ENCODE peak calls at places on chromosomes 11 and 22, in seven cellular contexts. A is fibroblast of the aortic adventitia; W is skeletal muscle cell; T is CD4-positive, alpha-beta T cell; C is stimulated activated CD4-positive, alpha-beta T cell treated with anti-CD3 and anti-CD28 coated beads, Interleukin-15, amount 100 ng/mL, for 24 hours; Y is pulmonary artery endothelial cell; H is BJ. J is an unnamed sample.

GRCh38 chr22:37674951-37675929 is at the start of gene LGALS1:
- DNase-seq in A (peak), W (peak), T (peak), C (peak), Y (peak), H (peak), J (peak)

GRCh38 chr11:116173506-116173905 is 599.3 kb downstream of the BUD13 start:
- DNase-seq in A (no peak), W (no peak), T (no peak), C (no peak), Y (no peak), H (no peak), J (no peak)

GRCh38 chr11:46655631-46656030 is 38.3 kb downstream of the ATG13 start:
- DNase-seq in A (no peak), W (no peak), T (no peak), C (no peak), Y (no peak), H (no peak), J (no peak)

GRCh38 chr22:35446365-35446764 is 46.4 kb downstream of the MCM5 start:
- DNase-seq in A (peak), W (peak), T (no peak), C (no peak), Y (peak), H (peak), J (peak)

GRCh38 chr22:40628354-40629042 is 8.0 kb downstream of the MRTFA start:
- DNase-seq in A (peak), W (no peak), T (no peak), C (peak), Y (no peak), H (no peak), J (peak)

GRCh38 chr11:1234054-1234720 is 11.3 kb downstream of the MUC5B start:
- DNase-seq in A (no peak), W (no peak), T (no peak), C (no peak), Y (no peak), H (no peak), J (no peak)

GRCh38 chr22:43381693-43382092 is 30.1 kb upstream of the MPPED1 start:
- DNase-seq in A (no peak), W (no peak), T (no peak), C (no peak), Y (no peak), H (no peak), J (no peak)

GRCh38 chr11:12179019-12179418 is 68.6 kb downstream of the MICAL2 start:
- DNase-seq in A (no peak), W (no peak), T (no peak), C (peak), Y (no peak), H (no peak), J (no peak)

GRCh38 chr11:122220321-122220720 is 104.3 kb upstream of the BLID start:
- DNase-seq in A (peak), W (no peak), T (no peak), C (no peak), Y (no peak), H (no peak), J (no peak)

GRCh38 chr11:64694821-64695365 is 28.1 kb downstream of the NRXN2 start:
- DNase-seq in A (no peak), W (no peak), T (no peak), C (no peak), Y (no peak), H (no peak), J (no peak)

GRCh38 chr11:121418625-121419114 is 33.4 kb upstream of the SORL1 start:
- DNase-seq in A (no peak), W (no peak), T (peak), C (peak), Y (no peak), H (no peak), J (no peak)

GRCh38 chr11:127815316-127815715 is 772.0 kb downstream of the ETS1 start:
- DNase-seq in A (no peak), W (no peak), T (no peak), C (no peak), Y (no peak), H (no peak), J (no peak)

GRCh38 chr11:116773203-116774112 is 671 bp upstream of the BUD13 start:
- DNase-seq in A (peak), W (no peak), T (no peak), C (no peak), Y (no peak), H (no peak), J (peak)

GRCh38 chr11:122075016-122075415 is 41.0 kb downstream of the BLID start:
- DNase-seq in A (no peak), W (no peak), T (no peak), C (no peak), Y (no peak), H (no peak), J (no peak)

GRCh38 chr11:32231909-32232493 is 141.1 kb downstream of the RCN1 start:
- DNase-seq in A (peak), W (no peak), T (no peak), C (peak), Y (no peak), H (no peak), J (peak)

GRCh38 chr11:134139873-134140331 is 71.0 kb downstream of the JAM3 start:
- DNase-seq in A (peak), W (peak), T (peak), C (peak), Y (peak), H (peak), J (peak)

GRCh38 chr11:1753426-1754305 is 3.3 kb upstream of the IFITM10 start:
- DNase-seq in A (no peak), W (no peak), T (no peak), C (no peak), Y (no peak), H (no peak), J (no peak)

GRCh38 chr11:100735949-100736675 is 49.0 kb downstream of the ARHGAP42 start:
- DNase-seq in A (peak), W (no peak), T (no peak), C (no peak), Y (no peak), H (no peak), J (no peak)

GRCh38 chr22:43970037-43970747 is 14.9 kb downstream of the SAMM50 start:
- DNase-seq in A (no peak), W (no peak), T (no peak), C (no peak), Y (no peak), H (no peak), J (no peak)

GRCh38 chr11:12537778-12538401 is 136.3 kb upstream of the TEAD1 start:
- DNase-seq in A (no peak), W (no peak), T (no peak), C (no peak), Y (no peak), H (no peak), J (peak)

GRCh38 chr11:44383246-44383645 is 73.3 kb upstream of the ALX4 start:
- DNase-seq in A (no peak), W (no peak), T (no peak), C (no peak), Y (no peak), H (no peak), J (no peak)

GRCh38 chr22:17742528-17742902 is 31.8 kb downstream of the BID start:
- DNase-seq in A (peak), W (no peak), T (peak), C (peak), Y (peak), H (no peak), J (peak)

GRCh38 chr11:69309800-69310280 is 15.9 kb downstream of the MYEOV start:
- DNase-seq in A (peak), W (peak), T (no peak), C (no peak), Y (no peak), H (no peak), J (no peak)

GRCh38 chr11:92180664-92181251 is 43.9 kb upstream of the FAT3 start:
- DNase-seq in A (peak), W (peak), T (no peak), C (no peak), Y (no peak), H (peak), J (peak)

GRCh38 chr11:2510626-2511402 is 66.0 kb downstream of the KCNQ1 start:
- DNase-seq in A (peak), W (no peak), T (no peak), C (no peak), Y (no peak), H (no peak), J (no peak)

GRCh38 chr11:6206456-6207180 is 1.3 kb downstream of the C11orf42 start:
- DNase-seq in A (no peak), W (no peak), T (no peak), C (no peak), Y (no peak), H (no peak), J (no peak)

GRCh38 chr11:128058580-128059208 is 528.7 kb downstream of the ETS1 start:
- DNase-seq in A (no peak), W (no peak), T (no peak), C (no peak), Y (no peak), H (no peak), J (no peak)

GRCh38 chr22:40251106-40251505 is 73.4 kb downstream of the TNRC6B start:
- DNase-seq in A (no peak), W (no peak), T (no peak), C (no peak), Y (no peak), H (no peak), J (no peak)

GRCh38 chr11:119374632-119375394 is 6.7 kb downstream of the USP2 start:
- DNase-seq in A (no peak), W (no peak), T (no peak), C (no peak), Y (no peak), H (no peak), J (no peak)

GRCh38 chr11:8022876-8023275 is 35.7 kb downstream of the EIF3F start:
- DNase-seq in A (no peak), W (no peak), T (no peak), C (no peak), Y (no peak), H (no peak), J (no peak)